ENCODE peak calls at places on chromosomes 3 and 15, in four cellular contexts. G is EL, B is mesendoderm, F is endothelial cell. L is an unnamed sample.

GRCh38 chr15:39710681-39711080 is 72.0 kb downstream of the FSIP1 start:
- DNase-seq in F (no peak), G (peak), B (no peak), L (peak)

GRCh38 chr3:122497425-122497824 is 17.3 kb downstream of the KPNA1 start:
- DNase-seq in F (no peak), B (no peak), G (peak), L (peak)

GRCh38 chr15:52052076-52052935 is 33.3 kb downstream of the MAPK6 start:
- DNase-seq in F (no peak), B (no peak), G (no peak), L (peak)

GRCh38 chr15:85404156-85404921 is 23.9 kb downstream of the AKAP13 start:
- DNase-seq in F (no peak), G (no peak), B (peak), L (no peak)

GRCh38 chr15:37682304-37682703 is 252.1 kb upstream of the TMCO5A start:
- DNase-seq in G (peak), F (no peak), B (peak), L (peak)

GRCh38 chr3:196463478-196463756 is 31.2 kb upstream of the UBXN7 start:
- DNase-seq in B (no peak), F (no peak), G (no peak), L (no peak)

GRCh38 chr3:192237992-192238608 is 489.2 kb downstream of the FGF12 start:
- DNase-seq in F (peak), B (no peak), G (no peak), L (no peak)

GRCh38 chr3:8458711-8459110 is 42.9 kb upstream of the LMCD1 start:
- DNase-seq in B (no peak), F (no peak), G (peak), L (peak)

GRCh38 chr3:71881732-71882131 is 96.8 kb upstream of the PROK2 start:
- DNase-seq in B (no peak), G (no peak), F (no peak), L (no peak)

GRCh38 chr3:193782280-193782654 is 189.3 kb downstream of the OPA1 start:
- DNase-seq in G (peak), F (no peak), B (peak), L (peak)

GRCh38 chr3:154040283-154040682 is 80.9 kb upstream of the ARHGEF26 start:
- DNase-seq in B (no peak), F (no peak), G (peak), L (peak)

GRCh38 chr3:45612918-45613602 is 18.5 kb downstream of the LIMD1 start:
- DNase-seq in G (no peak), B (no peak), F (no peak), L (no peak)

GRCh38 chr15:47781527-47781926 is 64.2 kb downstream of the SEMA6D start:
- DNase-seq in F (no peak), B (no peak), G (no peak), L (no peak)

GRCh38 chr3:49805367-49805782 is 2.3 kb downstream of the INKA1 start:
- DNase-seq in B (no peak), F (peak), G (peak), L (peak)

GRCh38 chr3:7977245-7978103 is 524.1 kb upstream of the LMCD1 start:
- DNase-seq in B (peak), G (peak), F (no peak), L (no peak)

GRCh38 chr3:105806361-105806760 is 62.5 kb downstream of the CBLB start:
- DNase-seq in B (no peak), F (no peak), G (peak), L (peak)

GRCh38 chr15:39415634-39416033 is 165.2 kb upstream of the THBS1 start:
- DNase-seq in F (no peak), G (no peak), B (no peak), L (no peak)

GRCh38 chr3:152174876-152175575 is 93.7 kb upstream of the MBNL1 start:
- DNase-seq in F (no peak), G (no peak), B (no peak), L (peak)

GRCh38 chr15:65985387-65985786 is 116.1 kb downstream of the RAB11A start:
- DNase-seq in G (no peak), B (no peak), F (no peak), L (no peak)

GRCh38 chr3:46368569-46368968 is 2.2 kb upstream of the CCR5 start:
- DNase-seq in B (peak), F (peak), G (peak), L (no peak)

GRCh38 chr3:28322464-28322863 is 26.1 kb upstream of the ZCWPW2 start:
- DNase-seq in G (peak), F (no peak), B (no peak), L (peak)